ENCODE peak calls at places on chromosomes 13 and 19, in eight cellular contexts. L is suprapubic skin, V is B cell, Y is left ventricle myocardium inferior, J is fibroblast of mammary gland, O is amygdala, N is hippocampal formation, W is HAP-1. I is an unnamed sample.

GRCh38 chr19:19405919-19406877 is 723 bp downstream of the GATAD2A start:
- DNase-seq in V (peak), N (peak), O (peak), Y (peak), J (peak), W (peak), L (no peak), I (no peak)

GRCh38 chr19:20051841-20052768 is 12.8 kb upstream of the ZNF682 start:
- DNase-seq in Y (peak), O (peak), N (peak), J (peak), L (peak), V (peak), W (peak), I (peak)

GRCh38 chr19:31314849-31315620 is 34.2 kb downstream of the TSHZ3 start:
- DNase-seq in L (no peak), N (no peak), Y (no peak), O (no peak), V (no peak), W (no peak), J (peak), I (no peak)

GRCh38 chr19:56866563-56866962 is 26.0 kb upstream of the PEG3 start:
- DNase-seq in J (no peak), Y (no peak), W (no peak), L (no peak), V (no peak), O (peak), N (no peak), I (no peak)

GRCh38 chr13:50923272-50923671 is 13.7 kb downstream of the RNASEH2B start:
- DNase-seq in Y (no peak), J (no peak), L (no peak), W (no peak), N (no peak), V (no peak), O (no peak), I (no peak)

GRCh38 chr13:20149762-20150161 is 11.1 kb downstream of the GJA3 start:
- DNase-seq in J (no peak), W (no peak), Y (no peak), N (no peak), V (no peak), O (no peak), L (no peak), I (no peak)

GRCh38 chr13:25179810-25180437 is 7.8 kb upstream of the AMER2 start:
- DNase-seq in V (no peak), Y (no peak), N (no peak), O (no peak), W (no peak), L (no peak), J (no peak), I (no peak)

GRCh38 chr19:55642153-55643002 is 1.1 kb upstream of the ZNF581 start:
- DNase-seq in Y (no peak), V (peak), L (no peak), N (no peak), J (no peak), W (peak), O (no peak), I (no peak)

GRCh38 chr13:30107536-30108136 is 199.7 kb downstream of the KATNAL1 start:
- DNase-seq in W (no peak), J (peak), V (no peak), N (no peak), Y (no peak), L (peak), O (no peak), I (no peak)

GRCh38 chr19:49387936-49388372 is at the start of gene KASH5:
- DNase-seq in Y (peak), J (peak), N (no peak), O (peak), V (peak), L (no peak), W (no peak), I (no peak)

GRCh38 chr13:112056739-112057433 is 10.1 kb upstream of the SOX1 start:
- DNase-seq in N (no peak), V (no peak), J (no peak), Y (no peak), O (no peak), W (no peak), L (peak), I (no peak)

GRCh38 chr19:48513289-48514122 is 1.9 kb upstream of the LMTK3 start:
- DNase-seq in N (peak), O (peak), L (no peak), Y (no peak), W (peak), J (peak), V (peak), I (no peak)

GRCh38 chr13:74305876-74306275 is 171.7 kb upstream of the KLF12 start:
- DNase-seq in L (no peak), V (no peak), N (no peak), J (peak), Y (no peak), O (no peak), W (peak), I (no peak)